ENCODE peak calls at places on chromosomes 12 and 14, in five cellular contexts. F is naive thymus-derived CD4-positive, alpha-beta T cell; A is breast epithelium; C is PC-3; D is transverse colon. S is an unnamed sample. For H3K4me1, the result is how much of the 10 kb centered on the place peaks cover.

GRCh38 chr14:67524152-67524963 is 8.7 kb upstream of the PLEKHH1 start:
- DNase-seq in C (peak), F (no peak), D (peak), A (no peak), S (peak)

GRCh38 chr12:93243689-93244513 is 133.8 kb upstream of the NUDT4 start:
- DNase-seq in F (peak), C (peak), A (no peak), D (peak), S (peak)

GRCh38 chr12:27505771-27506170 is 18.2 kb upstream of the PPFIBP1 start:
- DNase-seq in D (no peak), A (no peak), F (no peak), C (no peak), S (no peak)

GRCh38 chr14:35405304-35405996 is 901 bp upstream of the NFKBIA start:
- DNase-seq in D (peak), F (no peak), A (no peak), C (no peak), S (peak)

GRCh38 chr12:120413901-120414695 is 23.8 kb upstream of the COX6A1 start:
- DNase-seq in A (no peak), C (no peak), F (no peak), D (peak), S (peak)

GRCh38 chr12:29024117-29024516 is 125.0 kb upstream of the FAR2 start:
- DNase-seq in A (no peak), F (no peak), C (peak), D (no peak), S (peak)

GRCh38 chr12:57090924-57091632 is 2.2 kb downstream of the NAB2 start:
- DNase-seq in C (no peak), A (no peak), D (no peak), F (no peak), S (no peak)

GRCh38 chr12:52119398-52120254 is 40.1 kb downstream of the SMIM41 start:
- DNase-seq in A (no peak), F (peak), D (peak), C (peak), S (peak)

GRCh38 chr14:95470942-95471499 is 45.4 kb downstream of the SYNE3 start:
- DNase-seq in F (no peak), D (no peak), A (no peak), C (no peak), S (no peak)

GRCh38 chr12:15532364-15532977 is 210.2 kb downstream of the PTPRO start:
- DNase-seq in D (peak), A (no peak), F (peak), C (peak), S (peak)

GRCh38 chr14:37597538-37598084 is 2.2 kb downstream of the TTC6 start:
- DNase-seq in A (peak), D (peak), C (peak), F (no peak), S (no peak)

GRCh38 chr14:97995038-97995437 is 1197.9 kb downstream of the VRK1 start:
- DNase-seq in C (no peak), A (no peak), D (no peak), F (no peak), S (no peak)

GRCh38 chr12:116855744-116856470 is 25.3 kb downstream of the HRK start:
- DNase-seq in F (no peak), A (no peak), D (peak), C (peak), S (no peak)

GRCh38 chr14:104550340-104550848 is 29.2 kb upstream of the C14orf180 start:
- DNase-seq in F (no peak), D (no peak), A (no peak), C (no peak), S (no peak)

GRCh38 chr14:35337557-35338255 is 45.5 kb downstream of the PSMA6 start:
- DNase-seq in D (no peak), C (no peak), A (no peak), F (no peak), S (peak)

GRCh38 chr12:131005161-131006035 is 51.7 kb downstream of the ADGRD1 start:
- DNase-seq in F (no peak), A (no peak), D (no peak), C (no peak), S (no peak)

DNA sequence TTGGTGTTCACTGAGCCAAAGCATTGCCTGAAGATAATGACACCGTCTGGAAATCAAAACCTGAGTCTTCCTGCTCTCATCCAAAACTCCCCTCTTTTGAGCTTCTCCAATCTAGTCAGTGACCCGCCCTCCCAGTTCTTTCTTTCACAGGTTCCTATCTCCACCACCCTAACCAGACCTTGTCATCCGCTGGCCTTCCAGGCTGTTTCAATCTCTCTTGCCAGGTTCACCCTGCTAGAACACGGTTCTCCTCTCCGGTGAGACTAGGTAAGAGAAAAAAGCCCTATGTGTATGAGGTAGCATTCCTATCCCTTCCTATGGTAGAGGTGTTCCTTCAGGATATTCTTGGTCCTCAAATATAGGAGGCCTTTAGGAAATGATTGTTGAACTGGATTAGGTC is 21.4 kb downstream of the SUSD6 start:
- DNase-seq in F (no peak), D (no peak), C (no peak), A (no peak), S (no peak)
- H3K4me1 ChIP-seq in F (half or more), D (half or more), C (under half), A (under half), S (under half)

DNA sequence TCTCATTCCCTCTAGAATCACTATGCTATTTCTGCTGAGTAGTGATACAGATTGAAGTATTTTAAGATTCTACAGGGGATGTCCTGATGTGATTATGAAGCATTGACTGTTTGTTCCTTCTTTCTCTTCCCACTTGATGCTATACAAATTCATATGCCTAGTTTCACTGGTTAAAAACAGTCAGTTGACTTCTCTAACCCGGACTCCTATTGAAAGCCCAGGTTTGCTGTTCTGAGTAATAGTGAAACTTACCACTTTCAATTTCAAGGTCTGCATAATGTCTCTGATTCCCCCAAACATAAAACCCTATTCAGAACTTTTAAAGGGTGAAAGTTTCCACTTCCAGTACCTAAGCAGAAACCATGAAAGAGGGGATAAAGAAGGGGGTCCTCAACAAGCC is 117.7 kb upstream of the RPL10L start:
- DNase-seq in D (no peak), F (no peak), A (no peak), C (no peak), S (no peak)
- H3K27ac ChIP-seq in D (no peak), F (no peak), A (no peak), C (no peak), S (no peak)

GRCh38 chr14:61103541-61104339 is 122.7 kb downstream of the SLC38A6 start:
- DNase-seq in D (peak), A (no peak), F (no peak), C (peak), S (no peak)
- H3K4me1 ChIP-seq in D (under half), A (under half), F (under half), C (under half), S (under half)

DNA sequence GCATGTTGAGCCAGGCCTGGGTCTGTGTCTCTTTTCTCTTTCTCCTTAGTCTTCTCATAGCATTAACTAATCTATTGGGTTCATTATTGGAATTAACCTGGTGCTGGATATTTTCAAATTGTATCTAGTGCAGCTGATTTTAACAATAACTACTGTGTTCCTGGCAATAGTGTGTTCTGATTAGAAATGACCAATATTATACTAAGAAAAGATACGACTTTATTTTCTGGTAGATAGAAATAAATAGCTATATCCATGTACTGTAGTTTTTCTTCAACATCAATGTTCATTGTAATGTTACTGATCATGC is 3.0 kb downstream of the FOS start:
- DNase-seq in A (no peak), D (no peak), F (no peak), C (no peak), S (no peak)
- H3K27ac ChIP-seq in A (no peak), D (peak), F (no peak), C (no peak), S (peak)

GRCh38 chr12:128817115-128818015 is 6.4 kb downstream of the SLC15A4 start:
- DNase-seq in D (peak), C (no peak), F (no peak), A (no peak), S (no peak)
- H3K4me1 ChIP-seq in D (under half), C (under half), F (half or more), A (under half), S (under half)

GRCh38 chr14:22822017-22822618 is 6.9 kb upstream of the SLC7A7 start:
- DNase-seq in F (no peak), C (no peak), A (no peak), D (no peak), S (peak)

GRCh38 chr14:22824711-22825359 is 4.9 kb upstream of the MRPL52 start:
- DNase-seq in A (no peak), C (peak), F (peak), D (no peak), S (peak)

GRCh38 chr14:22821193-22822016 is 6.2 kb upstream of the SLC7A7 start:
- DNase-seq in D (no peak), C (no peak), A (no peak), F (no peak), S (peak)

GRCh38 chr14:22820731-22821130 is 5.5 kb upstream of the SLC7A7 start:
- DNase-seq in A (no peak), F (no peak), D (no peak), C (peak), S (no peak)

DNA sequence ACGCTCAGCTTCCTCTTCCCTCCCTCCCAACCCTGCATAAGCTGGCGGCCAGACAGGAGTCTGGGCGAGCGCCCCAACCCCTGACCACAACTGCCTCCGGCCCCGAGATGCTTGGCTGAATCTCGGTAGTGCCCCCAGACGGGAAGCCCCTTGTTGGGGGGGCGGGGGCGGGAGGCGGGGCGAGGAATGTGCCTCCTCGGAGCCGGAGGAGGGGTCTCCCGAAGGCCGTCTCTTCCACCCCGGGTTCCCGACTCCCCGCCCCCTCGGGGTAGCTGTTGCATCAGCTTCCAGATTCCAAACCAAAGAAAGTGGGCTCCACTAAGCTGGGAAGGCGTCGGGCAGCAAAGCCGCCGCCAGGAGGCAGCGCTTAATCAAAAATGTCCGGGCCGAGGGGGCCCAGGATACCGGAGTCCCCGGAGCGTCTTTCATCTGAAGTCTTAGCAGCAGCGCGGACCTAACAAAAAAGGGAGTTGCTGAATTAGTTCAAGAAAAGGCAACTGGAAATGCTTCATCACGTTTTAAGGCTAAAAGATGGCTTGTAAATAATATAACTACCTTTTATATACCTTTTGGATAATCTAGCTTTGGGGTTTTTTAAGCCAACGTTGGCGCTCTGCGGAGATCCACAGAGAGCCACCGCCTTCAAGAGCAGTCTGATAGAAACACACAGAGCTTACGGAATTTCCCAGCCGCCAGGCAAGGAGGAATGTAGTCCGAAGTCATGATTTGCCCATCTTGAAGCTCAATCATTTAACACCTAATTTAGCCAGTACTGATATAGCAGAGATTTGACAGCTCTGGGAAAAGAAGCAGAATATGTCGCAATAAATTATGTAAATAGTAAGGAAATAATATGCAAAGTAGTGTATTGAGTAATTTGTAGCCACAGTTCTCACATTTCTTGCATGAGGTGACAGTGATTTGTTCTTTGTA is 6.8 kb upstream of the MRPL52 start:
- DNase-seq in D (peak), F (peak), A (no peak), C (peak), S (peak)
- H3K27ac ChIP-seq in D (peak), F (no peak), A (peak), C (no peak), S (peak)

GRCh38 chr14:61468063-61468825 is 146.9 kb downstream of the PRKCH start:
- DNase-seq in C (no peak), F (no peak), A (no peak), D (no peak), S (no peak)
- H3K4me1 ChIP-seq in C (half or more), F (under half), A (under half), D (under half), S (under half)